ENCODE peak calls at places on chromosome 7, in seven cellular contexts. J is substantia nigra; D is A673; B is mesendoderm; C is GM19239; L is activated gamma-delta T cell treated with Interleukin-2 at 50 U/mL for 16 hours; G is activated T-cell treated with anti-CD3 and anti-CD28 coated beads, Interleukin-2, amount 50 U/mL, for 4 hours. P is an unnamed sample.
A peak's percentile ranks its signal among the peaks of the same experiment; 100 is the strongest.

GRCh38 chr7:39353615-39354376 is 212.4 kb upstream of the YAE1 start:
- DNase-seq in J (no peak), D (peak; percentile 62), B (peak; percentile 95), C (no peak), L (no peak), G (no peak), P (no peak)

GRCh38 chr7:138595454-138595853 is 105.7 kb downstream of the SVOPL start:
- DNase-seq in J (no peak), D (no peak), B (no peak), C (no peak), L (no peak), G (no peak), P (no peak)

GRCh38 chr7:155710035-155710434 is 65.6 kb downstream of the RBM33 start:
- DNase-seq in J (no peak), D (no peak), B (no peak), C (no peak), L (no peak), G (no peak), P (no peak)

GRCh38 chr7:42237891-42238531 is 1.0 kb upstream of the GLI3 start:
- DNase-seq in J (no peak), D (peak; percentile 82), B (peak; percentile 71), C (no peak), L (no peak), G (no peak), P (peak; percentile 55)

GRCh38 chr7:6106140-6106904 is 75.1 kb downstream of the ANKRD61 start:
- DNase-seq in J (no peak), D (peak; percentile 43), B (peak; percentile 52), C (no peak), L (peak; percentile 20), G (peak; percentile 6), P (peak; percentile 70)

GRCh38 chr7:116491887-116492653 is 7.5 kb upstream of the CAV2 start:
- DNase-seq in J (no peak), D (no peak), B (no peak), C (no peak), L (no peak), G (no peak), P (no peak)

GRCh38 chr7:99380032-99380822 is 5.7 kb downstream of the ARPC1B start:
- DNase-seq in J (no peak), D (peak; percentile 57), B (peak; percentile 59), C (no peak), L (no peak), G (peak; percentile 13), P (peak; percentile 55)

GRCh38 chr7:27151945-27152815 is at the start of gene HOXA3:
- DNase-seq in J (no peak), D (no peak), B (no peak), C (no peak), L (no peak), G (no peak), P (no peak)

GRCh38 chr7:27150568-27151340 is 1.6 kb downstream of the HOXA3 start:
- DNase-seq in J (no peak), D (peak; percentile 81), B (peak; percentile 79), C (peak; percentile 86), L (peak; percentile 51), G (peak; percentile 61), P (peak; percentile 85)

GRCh38 chr7:47464266-47464665 is 117.6 kb downstream of the TNS3 start:
- DNase-seq in J (no peak), D (no peak), B (no peak), C (no peak), L (no peak), G (no peak), P (no peak)

GRCh38 chr7:100583132-100584045 is 2.5 kb downstream of the LRCH4 start:
- DNase-seq in J (no peak), D (no peak), B (no peak), C (peak; percentile 65), L (peak; percentile 67), G (peak; percentile 39), P (peak; percentile 58)

GRCh38 chr7:156151082-156151481 is 338.8 kb upstream of the SHH start:
- DNase-seq in J (no peak), D (no peak), B (no peak), C (no peak), L (no peak), G (no peak), P (no peak)

GRCh38 chr7:17564678-17565209 is 266.3 kb downstream of the AHR start:
- DNase-seq in J (no peak), D (no peak), B (no peak), C (no peak), L (no peak), G (no peak), P (no peak)

GRCh38 chr7:44094796-44095592 is 9.2 kb upstream of the AEBP1 start:
- DNase-seq in J (no peak), D (no peak), B (no peak), C (no peak), L (no peak), G (no peak), P (peak; percentile 81)

GRCh38 chr7:79930604-79931003 is 204.0 kb upstream of the GNAI1 start:
- DNase-seq in J (no peak), D (no peak), B (no peak), C (no peak), L (no peak), G (no peak), P (no peak)

GRCh38 chr7:148058092-148058491 is 532.5 kb upstream of the C7orf33 start:
- DNase-seq in J (no peak), D (no peak), B (no peak), C (no peak), L (no peak), G (no peak), P (no peak)

GRCh38 chr7:84450802-84451201 is 256.2 kb upstream of the SEMA3A start:
- DNase-seq in J (no peak), D (no peak), B (no peak), C (no peak), L (no peak), G (no peak), P (no peak)

GRCh38 chr7:12157517-12157916 is 53.6 kb upstream of the TMEM106B start:
- DNase-seq in J (no peak), D (peak; percentile 25), B (no peak), C (no peak), L (no peak), G (no peak), P (no peak)

GRCh38 chr7:3589756-3590155 is 288.7 kb downstream of the SDK1 start:
- DNase-seq in J (no peak), D (no peak), B (no peak), C (no peak), L (no peak), G (no peak), P (no peak)